ENCODE peak calls at places on chromosomes 12 and 14, in ten cellular contexts. One of them, this sample, is unnamed.
A peak's percentile ranks its signal among the peaks of the same experiment; 100 is the strongest.

GRCh38 chr14:38309522-38310262 is 53.8 kb upstream of the CLEC14A start:
- DNase-seq in breast epithelium: no peak
- DNase-seq in choroid plexus epithelial cell: peak; percentile 13
- DNase-seq in stimulated activated CD4-positive, alpha-beta T cell treated with anti-CD3 and anti-CD28 coated beads, Interleukin-12 subunit alpha, Interleukin-12 subunit beta, amount 100 ng/mL, for 4 hours: no peak
- DNase-seq in A549: no peak
- DNase-seq in endothelial cell: no peak
- DNase-seq in DMS79 treated with DMSO at 0.1 percent for 48 hours: no peak
- DNase-seq in nucleus accumbens: no peak
- DNase-seq in fibroblast of lung: peak; percentile 38
- DNase-seq in H4: no peak
- DNase-seq in this sample: no peak

GRCh38 chr14:24147761-24148428 is 597 bp downstream of the RNF31 start:
- DNase-seq in DMS79 treated with DMSO at 0.1 percent for 48 hours: no peak
- DNase-seq in stimulated activated CD4-positive, alpha-beta T cell treated with anti-CD3 and anti-CD28 coated beads, Interleukin-12 subunit alpha, Interleukin-12 subunit beta, amount 100 ng/mL, for 4 hours: no peak
- DNase-seq in choroid plexus epithelial cell: peak; percentile 13
- DNase-seq in fibroblast of lung: no peak
- DNase-seq in H4: no peak
- DNase-seq in breast epithelium: no peak
- DNase-seq in endothelial cell: no peak
- DNase-seq in A549: no peak
- DNase-seq in nucleus accumbens: no peak
- DNase-seq in this sample: no peak

GRCh38 chr12:104656383-104656782 is 199.6 kb downstream of the CHST11 start:
- DNase-seq in A549: no peak
- DNase-seq in choroid plexus epithelial cell: peak; percentile 42
- DNase-seq in nucleus accumbens: no peak
- DNase-seq in H4: no peak
- DNase-seq in endothelial cell: no peak
- DNase-seq in DMS79 treated with DMSO at 0.1 percent for 48 hours: no peak
- DNase-seq in fibroblast of lung: no peak
- DNase-seq in breast epithelium: no peak
- DNase-seq in stimulated activated CD4-positive, alpha-beta T cell treated with anti-CD3 and anti-CD28 coated beads, Interleukin-12 subunit alpha, Interleukin-12 subunit beta, amount 100 ng/mL, for 4 hours: no peak
- DNase-seq in this sample: no peak

GRCh38 chr14:66483322-66483721 is 2.8 kb upstream of the CCDC196 start:
- DNase-seq in nucleus accumbens: no peak
- DNase-seq in endothelial cell: no peak
- DNase-seq in fibroblast of lung: no peak
- DNase-seq in DMS79 treated with DMSO at 0.1 percent for 48 hours: peak; percentile 43
- DNase-seq in choroid plexus epithelial cell: no peak
- DNase-seq in A549: no peak
- DNase-seq in breast epithelium: no peak
- DNase-seq in stimulated activated CD4-positive, alpha-beta T cell treated with anti-CD3 and anti-CD28 coated beads, Interleukin-12 subunit alpha, Interleukin-12 subunit beta, amount 100 ng/mL, for 4 hours: no peak
- DNase-seq in H4: no peak
- DNase-seq in this sample: no peak

GRCh38 chr14:69287096-69287991 is 27.4 kb downstream of the GALNT16 start:
- DNase-seq in choroid plexus epithelial cell: peak; percentile 49
- DNase-seq in endothelial cell: no peak
- DNase-seq in nucleus accumbens: no peak
- DNase-seq in breast epithelium: no peak
- DNase-seq in A549: peak; percentile 35
- DNase-seq in stimulated activated CD4-positive, alpha-beta T cell treated with anti-CD3 and anti-CD28 coated beads, Interleukin-12 subunit alpha, Interleukin-12 subunit beta, amount 100 ng/mL, for 4 hours: no peak
- DNase-seq in fibroblast of lung: peak; percentile 29
- DNase-seq in DMS79 treated with DMSO at 0.1 percent for 48 hours: peak; percentile 53
- DNase-seq in H4: no peak
- DNase-seq in this sample: peak; percentile 57

GRCh38 chr12:113088971-113089756 is 32.6 kb downstream of the DTX1 start:
- DNase-seq in stimulated activated CD4-positive, alpha-beta T cell treated with anti-CD3 and anti-CD28 coated beads, Interleukin-12 subunit alpha, Interleukin-12 subunit beta, amount 100 ng/mL, for 4 hours: peak; percentile 54
- DNase-seq in breast epithelium: no peak
- DNase-seq in fibroblast of lung: no peak
- DNase-seq in nucleus accumbens: no peak
- DNase-seq in H4: no peak
- DNase-seq in DMS79 treated with DMSO at 0.1 percent for 48 hours: no peak
- DNase-seq in choroid plexus epithelial cell: no peak
- DNase-seq in A549: no peak
- DNase-seq in endothelial cell: peak; percentile 34
- DNase-seq in this sample: no peak

GRCh38 chr14:104346112-104346462 is 207.7 kb downstream of the KIF26A start:
- DNase-seq in fibroblast of lung: no peak
- DNase-seq in A549: no peak
- DNase-seq in DMS79 treated with DMSO at 0.1 percent for 48 hours: no peak
- DNase-seq in stimulated activated CD4-positive, alpha-beta T cell treated with anti-CD3 and anti-CD28 coated beads, Interleukin-12 subunit alpha, Interleukin-12 subunit beta, amount 100 ng/mL, for 4 hours: no peak
- DNase-seq in breast epithelium: peak; percentile 51
- DNase-seq in H4: no peak
- DNase-seq in nucleus accumbens: no peak
- DNase-seq in endothelial cell: no peak
- DNase-seq in choroid plexus epithelial cell: no peak
- DNase-seq in this sample: peak; percentile 25

GRCh38 chr12:120013659-120014380 is 24.8 kb downstream of the BICDL1 start:
- DNase-seq in breast epithelium: no peak
- DNase-seq in H4: no peak
- DNase-seq in stimulated activated CD4-positive, alpha-beta T cell treated with anti-CD3 and anti-CD28 coated beads, Interleukin-12 subunit alpha, Interleukin-12 subunit beta, amount 100 ng/mL, for 4 hours: no peak
- DNase-seq in endothelial cell: no peak
- DNase-seq in choroid plexus epithelial cell: no peak
- DNase-seq in fibroblast of lung: no peak
- DNase-seq in A549: peak; percentile 30
- DNase-seq in nucleus accumbens: no peak
- DNase-seq in DMS79 treated with DMSO at 0.1 percent for 48 hours: no peak
- DNase-seq in this sample: no peak

GRCh38 chr14:31829256-31829923 is 247.7 kb upstream of the ARHGAP5 start:
- DNase-seq in breast epithelium: no peak
- DNase-seq in endothelial cell: no peak
- DNase-seq in stimulated activated CD4-positive, alpha-beta T cell treated with anti-CD3 and anti-CD28 coated beads, Interleukin-12 subunit alpha, Interleukin-12 subunit beta, amount 100 ng/mL, for 4 hours: no peak
- DNase-seq in A549: peak; percentile 20
- DNase-seq in H4: peak; percentile 5
- DNase-seq in choroid plexus epithelial cell: peak; percentile 92
- DNase-seq in DMS79 treated with DMSO at 0.1 percent for 48 hours: no peak
- DNase-seq in fibroblast of lung: peak; percentile 80
- DNase-seq in nucleus accumbens: no peak
- DNase-seq in this sample: peak; percentile 18

GRCh38 chr14:50452979-50453705 is 56.5 kb upstream of the CDKL1 start:
- DNase-seq in breast epithelium: no peak
- DNase-seq in nucleus accumbens: no peak
- DNase-seq in H4: no peak
- DNase-seq in stimulated activated CD4-positive, alpha-beta T cell treated with anti-CD3 and anti-CD28 coated beads, Interleukin-12 subunit alpha, Interleukin-12 subunit beta, amount 100 ng/mL, for 4 hours: no peak
- DNase-seq in DMS79 treated with DMSO at 0.1 percent for 48 hours: no peak
- DNase-seq in fibroblast of lung: peak; percentile 87
- DNase-seq in endothelial cell: no peak
- DNase-seq in choroid plexus epithelial cell: peak; percentile 86
- DNase-seq in A549: no peak
- DNase-seq in this sample: no peak

GRCh38 chr14:91883770-91884169 is 16.4 kb upstream of the TC2N start:
- DNase-seq in A549: no peak
- DNase-seq in endothelial cell: no peak
- DNase-seq in stimulated activated CD4-positive, alpha-beta T cell treated with anti-CD3 and anti-CD28 coated beads, Interleukin-12 subunit alpha, Interleukin-12 subunit beta, amount 100 ng/mL, for 4 hours: no peak
- DNase-seq in breast epithelium: no peak
- DNase-seq in choroid plexus epithelial cell: no peak
- DNase-seq in fibroblast of lung: no peak
- DNase-seq in DMS79 treated with DMSO at 0.1 percent for 48 hours: no peak
- DNase-seq in H4: no peak
- DNase-seq in nucleus accumbens: no peak
- DNase-seq in this sample: no peak

GRCh38 chr12:74722709-74723108 is 185.1 kb downstream of the ATXN7L3B start:
- DNase-seq in A549: no peak
- DNase-seq in stimulated activated CD4-positive, alpha-beta T cell treated with anti-CD3 and anti-CD28 coated beads, Interleukin-12 subunit alpha, Interleukin-12 subunit beta, amount 100 ng/mL, for 4 hours: no peak
- DNase-seq in choroid plexus epithelial cell: peak; percentile 4
- DNase-seq in DMS79 treated with DMSO at 0.1 percent for 48 hours: no peak
- DNase-seq in endothelial cell: no peak
- DNase-seq in H4: no peak
- DNase-seq in fibroblast of lung: peak; percentile 7
- DNase-seq in nucleus accumbens: no peak
- DNase-seq in breast epithelium: no peak
- DNase-seq in this sample: no peak

GRCh38 chr14:90569201-90569600 is 172.4 kb downstream of the CALM1 start:
- DNase-seq in A549: no peak
- DNase-seq in nucleus accumbens: no peak
- DNase-seq in breast epithelium: no peak
- DNase-seq in choroid plexus epithelial cell: no peak
- DNase-seq in stimulated activated CD4-positive, alpha-beta T cell treated with anti-CD3 and anti-CD28 coated beads, Interleukin-12 subunit alpha, Interleukin-12 subunit beta, amount 100 ng/mL, for 4 hours: no peak
- DNase-seq in DMS79 treated with DMSO at 0.1 percent for 48 hours: no peak
- DNase-seq in H4: no peak
- DNase-seq in fibroblast of lung: no peak
- DNase-seq in endothelial cell: no peak
- DNase-seq in this sample: no peak

GRCh38 chr14:50039734-50040400 is 76.5 kb downstream of the VCPKMT start:
- DNase-seq in DMS79 treated with DMSO at 0.1 percent for 48 hours: no peak
- DNase-seq in stimulated activated CD4-positive, alpha-beta T cell treated with anti-CD3 and anti-CD28 coated beads, Interleukin-12 subunit alpha, Interleukin-12 subunit beta, amount 100 ng/mL, for 4 hours: no peak
- DNase-seq in H4: peak; percentile 84
- DNase-seq in choroid plexus epithelial cell: peak; percentile 93
- DNase-seq in A549: peak; percentile 38
- DNase-seq in fibroblast of lung: peak; percentile 69
- DNase-seq in nucleus accumbens: no peak
- DNase-seq in endothelial cell: no peak
- DNase-seq in breast epithelium: peak; percentile 71
- DNase-seq in this sample: peak; percentile 56

GRCh38 chr12:71626768-71627167 is 36.9 kb downstream of the ZFC3H1 start:
- DNase-seq in H4: no peak
- DNase-seq in choroid plexus epithelial cell: peak; percentile 19
- DNase-seq in endothelial cell: no peak
- DNase-seq in stimulated activated CD4-positive, alpha-beta T cell treated with anti-CD3 and anti-CD28 coated beads, Interleukin-12 subunit alpha, Interleukin-12 subunit beta, amount 100 ng/mL, for 4 hours: no peak
- DNase-seq in breast epithelium: no peak
- DNase-seq in nucleus accumbens: no peak
- DNase-seq in DMS79 treated with DMSO at 0.1 percent for 48 hours: no peak
- DNase-seq in fibroblast of lung: peak; percentile 48
- DNase-seq in A549: no peak
- DNase-seq in this sample: no peak